ENCODE peak calls at places on chromosomes 16 and 17, in four cellular contexts. One of them, this sample, is unnamed.

GRCh38 chr17:34474706-34475105 is 104.7 kb upstream of the TMEM132E start:
- DNase-seq in fibroblast of mammary gland: no peak
- DNase-seq in hypothalamus: no peak
- DNase-seq in small intestine: no peak
- DNase-seq in this sample: no peak

GRCh38 chr17:82179412-82179811 is 33.2 kb downstream of the CCDC57 start:
- DNase-seq in fibroblast of mammary gland: no peak
- DNase-seq in hypothalamus: no peak
- DNase-seq in small intestine: no peak
- DNase-seq in this sample: no peak

GRCh38 chr16:83830091-83830768 is 22.5 kb downstream of the HSBP1 start:
- DNase-seq in fibroblast of mammary gland: no peak
- DNase-seq in hypothalamus: no peak
- DNase-seq in small intestine: no peak
- DNase-seq in this sample: no peak

GRCh38 chr16:23807028-23807427 is 28.8 kb upstream of the PRKCB start:
- DNase-seq in fibroblast of mammary gland: no peak
- DNase-seq in hypothalamus: no peak
- DNase-seq in small intestine: no peak
- DNase-seq in this sample: peak

GRCh38 chr17:45740553-45741330 is 43.4 kb upstream of the CRHR1 start:
- DNase-seq in fibroblast of mammary gland: peak
- DNase-seq in hypothalamus: peak
- DNase-seq in small intestine: peak
- DNase-seq in this sample: peak

GRCh38 chr16:52408197-52408845 is 138.6 kb downstream of the TOX3 start:
- DNase-seq in fibroblast of mammary gland: no peak
- DNase-seq in hypothalamus: no peak
- DNase-seq in small intestine: peak
- DNase-seq in this sample: no peak

GRCh38 chr16:86421995-86422394 is 88.3 kb upstream of the FOXF1 start:
- DNase-seq in fibroblast of mammary gland: no peak
- DNase-seq in hypothalamus: no peak
- DNase-seq in small intestine: no peak
- DNase-seq in this sample: no peak

GRCh38 chr16:85606920-85607319 is 6.2 kb upstream of the GSE1 start:
- DNase-seq in fibroblast of mammary gland: no peak
- DNase-seq in hypothalamus: no peak
- DNase-seq in small intestine: no peak
- DNase-seq in this sample: no peak

GRCh38 chr17:75637561-75637960 is 4.3 kb downstream of the SMIM5 start:
- DNase-seq in fibroblast of mammary gland: no peak
- DNase-seq in hypothalamus: no peak
- DNase-seq in small intestine: no peak
- DNase-seq in this sample: no peak

GRCh38 chr16:30053376-30054015 is 12.1 kb upstream of the ALDOA start:
- DNase-seq in fibroblast of mammary gland: no peak
- DNase-seq in hypothalamus: no peak
- DNase-seq in small intestine: no peak
- DNase-seq in this sample: peak

GRCh38 chr17:56213031-56213430 is 59.8 kb downstream of the ANKFN1 start:
- DNase-seq in fibroblast of mammary gland: peak
- DNase-seq in hypothalamus: no peak
- DNase-seq in small intestine: no peak
- DNase-seq in this sample: no peak

GRCh38 chr16:2005646-2006045 is 4.0 kb downstream of the ZNF598 start:
- DNase-seq in fibroblast of mammary gland: no peak
- DNase-seq in hypothalamus: no peak
- DNase-seq in small intestine: no peak
- DNase-seq in this sample: no peak

GRCh38 chr16:3173892-3174617 is 13.9 kb upstream of the OR1F1 start:
- DNase-seq in fibroblast of mammary gland: no peak
- DNase-seq in hypothalamus: no peak
- DNase-seq in small intestine: no peak
- DNase-seq in this sample: peak

GRCh38 chr16:83574388-83574787 is 233.4 kb upstream of the HSBP1 start:
- DNase-seq in fibroblast of mammary gland: peak
- DNase-seq in hypothalamus: no peak
- DNase-seq in small intestine: no peak
- DNase-seq in this sample: no peak

GRCh38 chr17:47145351-47145750 is 43.7 kb downstream of the CDC27 start:
- DNase-seq in fibroblast of mammary gland: no peak
- DNase-seq in hypothalamus: no peak
- DNase-seq in small intestine: no peak
- DNase-seq in this sample: no peak

GRCh38 chr16:9739301-9739700 is 442.9 kb downstream of the GRIN2A start:
- DNase-seq in fibroblast of mammary gland: no peak
- DNase-seq in hypothalamus: no peak
- DNase-seq in small intestine: no peak
- DNase-seq in this sample: no peak

GRCh38 chr16:3256876-3257465 is 538 bp upstream of the MEFV start:
- DNase-seq in fibroblast of mammary gland: peak
- DNase-seq in hypothalamus: no peak
- DNase-seq in small intestine: no peak
- DNase-seq in this sample: no peak

GRCh38 chr17:15651583-15652110 is 32.1 kb upstream of the FBXW10B start:
- DNase-seq in fibroblast of mammary gland: peak
- DNase-seq in hypothalamus: peak
- DNase-seq in small intestine: peak
- DNase-seq in this sample: peak

GRCh38 chr16:86566601-86566965 is at the start of gene FOXC2:
- DNase-seq in fibroblast of mammary gland: peak
- DNase-seq in hypothalamus: no peak
- DNase-seq in small intestine: peak
- DNase-seq in this sample: no peak

GRCh38 chr16:17544785-17545184 is 74.0 kb upstream of the XYLT1 start:
- DNase-seq in fibroblast of mammary gland: no peak
- DNase-seq in hypothalamus: no peak
- DNase-seq in small intestine: no peak
- DNase-seq in this sample: no peak

GRCh38 chr17:17004251-17004996 is 32.5 kb upstream of the TNFRSF13B start:
- DNase-seq in fibroblast of mammary gland: no peak
- DNase-seq in hypothalamus: no peak
- DNase-seq in small intestine: no peak
- DNase-seq in this sample: no peak

GRCh38 chr17:17398188-17398927 is 78.4 kb upstream of the MED9 start:
- DNase-seq in fibroblast of mammary gland: peak
- DNase-seq in hypothalamus: no peak
- DNase-seq in small intestine: no peak
- DNase-seq in this sample: no peak

GRCh38 chr16:31508706-31509523 is 724 bp upstream of the RUSF1 start:
- DNase-seq in fibroblast of mammary gland: peak
- DNase-seq in hypothalamus: no peak
- DNase-seq in small intestine: peak
- DNase-seq in this sample: no peak

GRCh38 chr17:49914664-49915063 is 54.3 kb upstream of the DLX4 start:
- DNase-seq in fibroblast of mammary gland: no peak
- DNase-seq in hypothalamus: no peak
- DNase-seq in small intestine: no peak
- DNase-seq in this sample: no peak

GRCh38 chr17:8976638-8977037 is 11.1 kb upstream of the PIK3R5 start:
- DNase-seq in fibroblast of mammary gland: peak
- DNase-seq in hypothalamus: no peak
- DNase-seq in small intestine: no peak
- DNase-seq in this sample: no peak

GRCh38 chr16:2535644-2536021 is 2.2 kb upstream of the PDPK1 start:
- DNase-seq in fibroblast of mammary gland: peak
- DNase-seq in hypothalamus: no peak
- DNase-seq in small intestine: no peak
- DNase-seq in this sample: peak

GRCh38 chr17:73791121-73791520 is 146.9 kb upstream of the SDK2 start:
- DNase-seq in fibroblast of mammary gland: no peak
- DNase-seq in hypothalamus: no peak
- DNase-seq in small intestine: no peak
- DNase-seq in this sample: no peak

GRCh38 chr17:41058741-41059140 is 1.2 kb downstream of the KRTAP2-3 start:
- DNase-seq in fibroblast of mammary gland: peak
- DNase-seq in hypothalamus: no peak
- DNase-seq in small intestine: no peak
- DNase-seq in this sample: no peak

GRCh38 chr17:37117743-37118142 is 169.0 kb downstream of the AATF start:
- DNase-seq in fibroblast of mammary gland: no peak
- DNase-seq in hypothalamus: no peak
- DNase-seq in small intestine: no peak
- DNase-seq in this sample: no peak

This sample was measured in MV-4-11.